ENCODE peak calls at places on chromosomes 2 and 18, in ten cellular contexts. J is activated CD4-positive, alpha-beta T cell treated with anti-CD3 and anti-CD28 coated beads, Interleukin-2, amount 50 U/mL, for 1 hour; L is stimulated activated CD4-positive, alpha-beta T cell treated with anti-CD3 and anti-CD28 coated beads, Interleukin-1b, Interleukin-23, amount 100 ng/mL, for 48 hours; K is activated effector memory CD4-positive, alpha-beta T cell treated with anti-CD3 and anti-CD28 coated beads, Interleukin-2, amount 50 U/mL, for 16 hours; F is GF-D8; H is A549; B is pancreas; Y is heart right ventricle; C is mesothelial cell of epicardium; M is retina. P is an unnamed sample.

GRCh38 chr18:46601338-46601908 is 55.6 kb downstream of the LOXHD1 start:
- DNase-seq in M (no peak), L (no peak), J (no peak), C (no peak), F (no peak), B (no peak), Y (no peak), H (no peak), K (no peak), P (no peak)

GRCh38 chr2:152847067-152847466 is 128.6 kb downstream of the ARL6IP6 start:
- DNase-seq in J (no peak), F (no peak), M (no peak), B (no peak), C (no peak), Y (no peak), L (no peak), K (no peak), H (no peak), P (no peak)

GRCh38 chr2:150080115-150080514 is 407.4 kb downstream of the RND3 start:
- DNase-seq in M (no peak), B (no peak), C (no peak), J (no peak), F (no peak), H (no peak), L (no peak), K (no peak), Y (no peak), P (no peak)

GRCh38 chr2:40243581-40243980 is 208.3 kb downstream of the SLC8A1 start:
- DNase-seq in J (no peak), F (no peak), K (no peak), B (no peak), C (no peak), H (no peak), Y (no peak), L (no peak), M (peak; percentile 34), P (no peak)

GRCh38 chr2:46435353-46435752 is 44.0 kb upstream of the TMEM247 start:
- DNase-seq in L (no peak), K (no peak), Y (no peak), J (no peak), F (no peak), H (no peak), B (no peak), M (no peak), C (no peak), P (no peak)

GRCh38 chr2:169796441-169796840 is 2.2 kb upstream of the SSB start:
- DNase-seq in F (no peak), L (no peak), C (no peak), M (no peak), K (no peak), B (no peak), Y (no peak), H (no peak), J (no peak), P (no peak)

GRCh38 chr2:200944467-200945394 is 18.7 kb downstream of the ORC2 start:
- DNase-seq in C (no peak), L (peak; percentile 84), H (peak; percentile 31), J (no peak), B (no peak), M (no peak), K (peak; percentile 80), Y (no peak), F (no peak), P (peak; percentile 24)

GRCh38 chr2:159612255-159612901 is 4.0 kb downstream of the BAZ2B start:
- DNase-seq in K (no peak), L (no peak), C (no peak), Y (no peak), M (peak; percentile 61), J (no peak), B (no peak), F (no peak), H (no peak), P (no peak)

GRCh38 chr2:172484253-172484652 is 56.9 kb downstream of the ITGA6 start:
- DNase-seq in M (no peak), J (no peak), F (peak; percentile 9), Y (no peak), C (no peak), L (no peak), K (no peak), B (no peak), H (no peak), P (no peak)

GRCh38 chr2:229445013-229445412 is 173.9 kb upstream of the PID1 start:
- DNase-seq in H (peak; percentile 56), K (no peak), F (no peak), L (no peak), M (no peak), C (no peak), J (no peak), Y (peak; percentile 40), B (peak; percentile 24), P (peak; percentile 71)

GRCh38 chr2:56127773-56128170 is 56.0 kb upstream of the CCDC85A start:
- DNase-seq in B (no peak), Y (no peak), L (no peak), C (no peak), H (no peak), J (no peak), F (no peak), K (no peak), M (peak; percentile 40), P (no peak)

GRCh38 chr18:9343577-9343976 is 9.0 kb downstream of the TWSG1 start:
- DNase-seq in J (no peak), B (no peak), Y (no peak), M (no peak), H (no peak), K (no peak), L (no peak), C (no peak), F (no peak), P (no peak)

GRCh38 chr2:111191877-111192276 is 71.2 kb downstream of the BCL2L11 start:
- DNase-seq in K (no peak), M (no peak), C (no peak), J (no peak), H (no peak), L (no peak), F (no peak), Y (no peak), B (no peak), P (no peak)

GRCh38 chr2:85930129-85931124 is 41.6 kb upstream of the ST3GAL5 start:
- DNase-seq in J (no peak), B (no peak), K (no peak), Y (no peak), M (no peak), L (no peak), C (no peak), H (no peak), F (no peak), P (no peak)

GRCh38 chr2:121211251-121211650 is 73.8 kb downstream of the TFCP2L1 start:
- DNase-seq in Y (no peak), H (no peak), B (peak; percentile 7), L (no peak), M (no peak), C (no peak), K (no peak), J (no peak), F (no peak), P (peak; percentile 76)

GRCh38 chr2:2769481-2770431 is 438.7 kb upstream of the MYT1L start:
- DNase-seq in B (no peak), H (no peak), J (no peak), K (no peak), M (peak; percentile 89), L (no peak), F (no peak), C (no peak), Y (peak; percentile 70), P (no peak)

GRCh38 chr2:1501991-1502390 is 88.7 kb downstream of the TPO start:
- DNase-seq in L (no peak), H (no peak), B (no peak), M (no peak), Y (no peak), C (peak; percentile 5), F (no peak), K (peak; percentile 37), J (no peak), P (no peak)

GRCh38 chr18:3794537-3795348 is 344.8 kb downstream of the TGIF1 start:
- DNase-seq in Y (no peak), K (no peak), J (no peak), C (no peak), L (no peak), H (no peak), F (no peak), M (no peak), B (no peak), P (no peak)

GRCh38 chr2:159094173-159094737 is 125.8 kb downstream of the TANC1 start:
- DNase-seq in L (peak; percentile 10), H (no peak), Y (peak; percentile 51), F (no peak), M (no peak), J (no peak), C (no peak), B (no peak), K (no peak), P (no peak)

GRCh38 chr18:34866739-34867138 is 156.6 kb downstream of the DTNA start:
- DNase-seq in M (no peak), C (no peak), F (no peak), K (no peak), J (no peak), B (no peak), L (no peak), Y (no peak), H (no peak), P (no peak)

GRCh38 chr2:11140492-11140891 is 14.8 kb upstream of the SLC66A3 start:
- DNase-seq in L (no peak), B (no peak), M (no peak), H (no peak), K (no peak), J (no peak), Y (no peak), C (no peak), F (no peak), P (no peak)

GRCh38 chr2:106158871-106159270 is 35.2 kb downstream of the UXS1 start:
- DNase-seq in K (peak; percentile 80), J (peak; percentile 44), F (no peak), M (no peak), B (no peak), Y (no peak), H (no peak), L (no peak), C (no peak), P (no peak)

GRCh38 chr2:26325851-26326250 is 20.1 kb upstream of the SELENOI start:
- DNase-seq in Y (no peak), F (no peak), M (no peak), C (no peak), K (no peak), H (no peak), L (no peak), J (no peak), B (no peak), P (no peak)

GRCh38 chr2:189880429-189880828 is 96.2 kb downstream of the PMS1 start:
- DNase-seq in K (no peak), H (no peak), J (no peak), F (no peak), M (no peak), L (no peak), B (no peak), C (no peak), Y (no peak), P (no peak)

GRCh38 chr2:233121856-233122255 is 61.7 kb downstream of the INPP5D start:
- DNase-seq in M (no peak), K (peak; percentile 24), H (no peak), F (no peak), C (no peak), Y (no peak), J (no peak), L (no peak), B (no peak), P (no peak)

GRCh38 chr2:9473985-9474360 is 378 bp upstream of the IAH1 start:
- DNase-seq in L (peak; percentile 69), Y (peak; percentile 54), H (no peak), K (peak; percentile 89), B (peak; percentile 28), M (peak; percentile 77), C (no peak), F (no peak), J (peak; percentile 70), P (peak; percentile 35)

GRCh38 chr2:39902103-39902502 is 123.0 kb upstream of the THUMPD2 start:
- DNase-seq in Y (no peak), C (no peak), F (no peak), H (no peak), L (no peak), B (no peak), M (no peak), J (no peak), K (no peak), P (no peak)

GRCh38 chr18:76260941-76261472 is 234.0 kb downstream of the ZNF516 start:
- DNase-seq in F (no peak), B (no peak), L (no peak), M (peak; percentile 34), J (no peak), Y (no peak), K (no peak), H (no peak), C (no peak), P (no peak)

P was measured in upper lobe of left lung.